ENCODE peak calls at places on chromosomes 4 and X, in nine cellular contexts. D, V, C, E, I, N, S, H and Z are unnamed samples.

GRCh38 chr4:140743194-140743931 is 12.8 kb downstream of the TBC1D9 start:
- DNase-seq in D (no peak), V (no peak), C (no peak), E (no peak), I (peak), N (peak), S (no peak), H (peak), Z (no peak)

GRCh38 chr4:42397256-42397634 is at the start of gene SHISA3:
- DNase-seq in D (peak), V (no peak), C (no peak), E (no peak), I (peak), N (no peak), S (no peak), H (no peak), Z (no peak)

GRCh38 chr4:3635090-3635820 is 103.0 kb upstream of the LRPAP1 start:
- DNase-seq in D (no peak), V (no peak), C (no peak), E (no peak), I (no peak), N (no peak), S (no peak), H (no peak), Z (no peak)

GRCh38 chr4:41349021-41349420 is 92.3 kb downstream of the UCHL1 start:
- DNase-seq in D (peak), V (no peak), C (no peak), E (no peak), I (no peak), N (no peak), S (no peak), H (no peak), Z (no peak)

GRCh38 chrX:112818114-112819012 is 22.3 kb downstream of the AMOT start:
- DNase-seq in D (no peak), V (no peak), C (no peak), E (no peak), I (no peak), N (no peak), S (no peak), H (no peak), Z (no peak)

GRCh38 chr4:108044951-108045686 is 55.4 kb downstream of the HADH start:
- DNase-seq in D (no peak), V (no peak), C (peak), E (no peak), I (peak), N (no peak), S (no peak), H (no peak), Z (no peak)

GRCh38 chrX:84735025-84735424 is 232.8 kb upstream of the HDX start:
- DNase-seq in D (peak), V (no peak), C (no peak), E (no peak), I (no peak), N (peak), S (no peak), H (no peak), Z (no peak)

GRCh38 chr4:157521916-157522315 is 301.4 kb downstream of the GRIA2 start:
- DNase-seq in D (no peak), V (no peak), C (no peak), E (no peak), I (peak), N (no peak), S (no peak), H (no peak), Z (no peak)

GRCh38 chr4:41692717-41693345 is 55.7 kb downstream of the PHOX2B start:
- DNase-seq in D (peak), V (peak), C (peak), E (no peak), I (peak), N (peak), S (no peak), H (peak), Z (peak)

GRCh38 chr4:39103291-39103690 is 41.3 kb downstream of the KLHL5 start:
- DNase-seq in D (no peak), V (no peak), C (no peak), E (no peak), I (peak), N (no peak), S (no peak), H (no peak), Z (no peak)

DNA sequence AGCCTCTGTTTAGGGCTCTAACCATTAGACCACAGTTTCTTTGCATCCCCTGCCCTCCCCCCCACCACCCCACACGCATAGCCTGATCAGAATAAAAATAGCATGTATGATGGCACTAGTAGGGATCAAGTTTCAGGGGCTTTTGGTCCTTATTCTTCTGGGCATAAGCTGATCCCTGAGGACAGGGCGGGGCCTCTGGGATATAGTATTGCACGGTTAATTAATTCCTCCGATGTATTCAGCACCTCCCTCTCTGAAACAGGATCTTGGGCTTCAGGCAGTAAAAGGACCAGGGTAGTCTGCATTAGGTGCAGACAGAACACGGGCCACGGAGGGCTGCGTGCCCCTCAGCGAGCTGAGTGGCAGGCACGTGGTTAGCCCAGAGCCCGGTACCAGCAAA is 57.1 kb downstream of the ELF4 start:
- DNase-seq in D (no peak), V (no peak), C (no peak), E (no peak), I (no peak), N (no peak), S (no peak), H (no peak), Z (no peak)
- TF ChIP-seq CTCF in D (no peak), V (no peak), C (no peak), E (no peak), I (no peak), N (no peak), S (no peak), H (no peak), Z (no peak)

GRCh38 chr4:6134612-6135220 is 65.6 kb downstream of the JAKMIP1 start:
- DNase-seq in D (no peak), V (no peak), C (no peak), E (no peak), I (no peak), N (peak), S (no peak), H (no peak), Z (no peak)
- TF ChIP-seq CTCF in D (no peak), V (no peak), C (no peak), E (no peak), I (no peak), N (peak), S (no peak), H (no peak), Z (no peak)

GRCh38 chr4:86220137-86220536 is 139.7 kb downstream of the MAPK10 start:
- DNase-seq in D (peak), V (no peak), C (peak), E (no peak), I (peak), N (no peak), S (no peak), H (peak), Z (no peak)

GRCh38 chr4:86218721-86219481 is 141.0 kb downstream of the MAPK10 start:
- DNase-seq in D (peak), V (no peak), C (peak), E (no peak), I (peak), N (no peak), S (no peak), H (peak), Z (no peak)

GRCh38 chr4:86221076-86221475 is 138.8 kb downstream of the MAPK10 start:
- DNase-seq in D (no peak), V (no peak), C (no peak), E (no peak), I (no peak), N (no peak), S (no peak), H (no peak), Z (no peak)

DNA sequence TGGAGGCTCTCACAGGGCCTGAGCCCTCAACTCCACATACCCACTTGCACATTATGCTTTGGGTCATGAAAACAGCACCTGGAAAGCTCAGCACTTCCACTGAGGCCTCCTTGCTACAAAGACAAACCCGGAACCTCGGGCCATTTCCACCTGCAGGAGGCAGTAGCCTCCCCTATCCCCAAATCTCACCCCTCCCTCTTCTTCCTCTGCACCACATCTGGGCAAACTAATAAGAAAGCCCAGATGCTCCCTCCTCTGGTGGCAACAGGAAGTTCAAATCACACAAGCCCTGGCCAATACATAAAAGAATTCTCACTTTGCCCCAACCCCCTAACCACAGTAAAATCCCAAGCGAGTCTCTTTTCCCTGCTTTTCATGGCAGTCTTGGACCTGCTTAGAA is 136.4 kb downstream of the MAPK10 start:
- DNase-seq in D (peak), V (no peak), C (peak), E (no peak), I (peak), N (peak), S (no peak), H (peak), Z (no peak)
- TF ChIP-seq CTCF in D (peak), V (peak), C (peak), E (no peak), I (peak), N (peak), S (no peak), H (peak), Z (peak)

DNA sequence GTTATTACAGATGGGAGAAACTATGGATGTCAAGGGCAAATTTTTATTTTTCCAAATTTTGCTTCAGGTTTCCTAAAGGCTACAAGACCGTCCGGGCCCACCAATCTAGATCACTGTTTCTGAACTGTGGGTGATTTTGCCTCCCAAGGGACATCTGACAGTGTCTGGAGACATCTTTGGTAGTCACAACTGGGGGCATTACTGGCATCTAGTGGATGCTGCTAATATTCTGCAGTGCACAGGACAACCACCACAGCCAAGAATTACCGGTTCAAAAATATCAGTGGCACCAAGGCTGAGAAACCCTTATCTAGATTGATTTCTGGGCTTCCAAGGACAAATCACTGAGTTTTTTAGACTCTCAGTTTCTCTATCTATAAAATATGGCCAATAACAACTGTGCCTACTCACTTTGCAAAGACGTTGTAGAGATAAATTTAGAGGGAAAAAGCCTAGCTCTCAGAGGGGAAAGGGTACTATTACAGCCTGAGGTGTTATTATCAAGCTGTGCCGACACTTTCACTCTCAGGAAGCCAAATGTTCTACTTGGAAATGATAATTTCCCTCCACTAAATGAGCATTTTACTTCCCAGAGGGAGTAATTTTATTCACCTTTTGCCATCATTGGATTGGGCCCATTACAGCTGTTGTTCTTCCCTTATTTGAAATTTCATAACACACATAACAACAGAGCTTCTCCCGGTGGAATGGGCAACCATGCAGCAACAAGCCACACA is 442.1 kb downstream of the CENPC start:
- DNase-seq in D (no peak), V (no peak), C (no peak), E (no peak), I (no peak), N (no peak), S (no peak), H (no peak), Z (no peak)
- TF ChIP-seq CTCF in D (no peak), V (no peak), C (no peak), E (no peak), I (no peak), N (no peak), S (no peak), H (no peak), Z (no peak)